ENCODE peak calls at places on chromosome 18, in six cellular contexts. One of them, this sample, is unnamed.

GRCh38 chr18:6413554-6414117 is 1.1 kb downstream of the L3MBTL4 start:
- DNase-seq in right lobe of liver: no peak
- DNase-seq in spleen: no peak
- DNase-seq in A549: no peak
- DNase-seq in prostate gland: no peak
- DNase-seq in heart left ventricle: no peak
- DNase-seq in this sample: no peak

GRCh38 chr18:28560339-28560738 is 383.4 kb upstream of the CDH2 start:
- DNase-seq in right lobe of liver: no peak
- DNase-seq in spleen: no peak
- DNase-seq in A549: no peak
- DNase-seq in prostate gland: no peak
- DNase-seq in heart left ventricle: no peak
- DNase-seq in this sample: no peak

GRCh38 chr18:45802814-45803492 is 22.5 kb upstream of the SIGLEC15 start:
- DNase-seq in right lobe of liver: no peak
- DNase-seq in spleen: no peak
- DNase-seq in A549: peak
- DNase-seq in prostate gland: peak
- DNase-seq in heart left ventricle: no peak
- DNase-seq in this sample: no peak

GRCh38 chr18:78549971-78550370 is 429.6 kb upstream of the SALL3 start:
- DNase-seq in right lobe of liver: no peak
- DNase-seq in spleen: no peak
- DNase-seq in A549: no peak
- DNase-seq in prostate gland: no peak
- DNase-seq in heart left ventricle: no peak
- DNase-seq in this sample: no peak

GRCh38 chr18:62445386-62445917 is 77.4 kb upstream of the ZCCHC2 start:
- DNase-seq in right lobe of liver: no peak
- DNase-seq in spleen: no peak
- DNase-seq in A549: no peak
- DNase-seq in prostate gland: no peak
- DNase-seq in heart left ventricle: no peak
- DNase-seq in this sample: no peak

GRCh38 chr18:25921677-25922421 is 168.6 kb downstream of the SS18 start:
- DNase-seq in right lobe of liver: peak
- DNase-seq in spleen: no peak
- DNase-seq in A549: peak
- DNase-seq in prostate gland: peak
- DNase-seq in heart left ventricle: no peak
- DNase-seq in this sample: no peak

GRCh38 chr18:63987743-63988142 is 17.9 kb downstream of the SERPINB8 start:
- DNase-seq in right lobe of liver: no peak
- DNase-seq in spleen: no peak
- DNase-seq in A549: no peak
- DNase-seq in prostate gland: no peak
- DNase-seq in heart left ventricle: no peak
- DNase-seq in this sample: no peak

GRCh38 chr18:55320399-55321255 is 267.4 kb downstream of the TCF4 start:
- DNase-seq in right lobe of liver: no peak
- DNase-seq in spleen: no peak
- DNase-seq in A549: no peak
- DNase-seq in prostate gland: no peak
- DNase-seq in heart left ventricle: no peak
- DNase-seq in this sample: no peak

GRCh38 chr18:67290421-67290820 is 226.1 kb downstream of the DSEL start:
- DNase-seq in right lobe of liver: no peak
- DNase-seq in spleen: no peak
- DNase-seq in A549: no peak
- DNase-seq in prostate gland: no peak
- DNase-seq in heart left ventricle: no peak
- DNase-seq in this sample: no peak

GRCh38 chr18:63410792-63411191 is 11.5 kb downstream of the VPS4B start:
- DNase-seq in right lobe of liver: no peak
- DNase-seq in spleen: no peak
- DNase-seq in A549: no peak
- DNase-seq in prostate gland: no peak
- DNase-seq in heart left ventricle: no peak
- DNase-seq in this sample: no peak

GRCh38 chr18:9792565-9793226 is 84.6 kb downstream of the RAB31 start:
- DNase-seq in right lobe of liver: no peak
- DNase-seq in spleen: no peak
- DNase-seq in A549: peak
- DNase-seq in prostate gland: no peak
- DNase-seq in heart left ventricle: no peak
- DNase-seq in this sample: no peak

GRCh38 chr18:78199002-78199401 is 780.6 kb upstream of the SALL3 start:
- DNase-seq in right lobe of liver: no peak
- DNase-seq in spleen: no peak
- DNase-seq in A549: no peak
- DNase-seq in prostate gland: no peak
- DNase-seq in heart left ventricle: no peak
- DNase-seq in this sample: no peak

GRCh38 chr18:34550156-34550555 is 159.9 kb upstream of the DTNA start:
- DNase-seq in right lobe of liver: no peak
- DNase-seq in spleen: no peak
- DNase-seq in A549: no peak
- DNase-seq in prostate gland: no peak
- DNase-seq in heart left ventricle: no peak
- DNase-seq in this sample: no peak

GRCh38 chr18:42181474-42181873 is 226.4 kb downstream of the PIK3C3 start:
- DNase-seq in right lobe of liver: no peak
- DNase-seq in spleen: no peak
- DNase-seq in A549: no peak
- DNase-seq in prostate gland: no peak
- DNase-seq in heart left ventricle: no peak
- DNase-seq in this sample: no peak

GRCh38 chr18:74604774-74605173 is 7.1 kb downstream of the ZNF407 start:
- DNase-seq in right lobe of liver: no peak
- DNase-seq in spleen: no peak
- DNase-seq in A549: no peak
- DNase-seq in prostate gland: no peak
- DNase-seq in heart left ventricle: no peak
- DNase-seq in this sample: no peak

GRCh38 chr18:34158881-34159690 is 65.6 kb downstream of the NOL4 start:
- DNase-seq in right lobe of liver: no peak
- DNase-seq in spleen: peak
- DNase-seq in A549: no peak
- DNase-seq in prostate gland: no peak
- DNase-seq in heart left ventricle: no peak
- DNase-seq in this sample: peak

GRCh38 chr18:75113455-75113854 is 95.5 kb downstream of the PTGR3 start:
- DNase-seq in right lobe of liver: no peak
- DNase-seq in spleen: no peak
- DNase-seq in A549: no peak
- DNase-seq in prostate gland: no peak
- DNase-seq in heart left ventricle: no peak
- DNase-seq in this sample: no peak

GRCh38 chr18:68177807-68178702 is 536.9 kb downstream of the TMX3 start:
- DNase-seq in right lobe of liver: no peak
- DNase-seq in spleen: no peak
- DNase-seq in A549: no peak
- DNase-seq in prostate gland: peak
- DNase-seq in heart left ventricle: no peak
- DNase-seq in this sample: no peak

GRCh38 chr18:10301831-10302483 is 152.5 kb upstream of the APCDD1 start:
- DNase-seq in right lobe of liver: no peak
- DNase-seq in spleen: no peak
- DNase-seq in A549: no peak
- DNase-seq in prostate gland: no peak
- DNase-seq in heart left ventricle: no peak
- DNase-seq in this sample: no peak

GRCh38 chr18:10863026-10863425 is 286.3 kb downstream of the PIEZO2 start:
- DNase-seq in right lobe of liver: no peak
- DNase-seq in spleen: no peak
- DNase-seq in A549: no peak
- DNase-seq in prostate gland: no peak
- DNase-seq in heart left ventricle: no peak
- DNase-seq in this sample: no peak

GRCh38 chr18:48334845-48335244 is 74.3 kb downstream of the ZBTB7C start:
- DNase-seq in right lobe of liver: no peak
- DNase-seq in spleen: peak
- DNase-seq in A549: no peak
- DNase-seq in prostate gland: no peak
- DNase-seq in heart left ventricle: no peak
- DNase-seq in this sample: no peak

GRCh38 chr18:48338915-48339314 is 70.3 kb downstream of the ZBTB7C start:
- DNase-seq in right lobe of liver: peak
- DNase-seq in spleen: peak
- DNase-seq in A549: no peak
- DNase-seq in prostate gland: no peak
- DNase-seq in heart left ventricle: no peak
- DNase-seq in this sample: no peak

GRCh38 chr18:48335829-48336228 is 73.4 kb downstream of the ZBTB7C start:
- DNase-seq in right lobe of liver: no peak
- DNase-seq in spleen: no peak
- DNase-seq in A549: no peak
- DNase-seq in prostate gland: no peak
- DNase-seq in heart left ventricle: no peak
- DNase-seq in this sample: no peak

GRCh38 chr18:48337053-48337452 is 72.1 kb downstream of the ZBTB7C start:
- DNase-seq in right lobe of liver: no peak
- DNase-seq in spleen: peak
- DNase-seq in A549: no peak
- DNase-seq in prostate gland: no peak
- DNase-seq in heart left ventricle: no peak
- DNase-seq in this sample: no peak

DNA sequence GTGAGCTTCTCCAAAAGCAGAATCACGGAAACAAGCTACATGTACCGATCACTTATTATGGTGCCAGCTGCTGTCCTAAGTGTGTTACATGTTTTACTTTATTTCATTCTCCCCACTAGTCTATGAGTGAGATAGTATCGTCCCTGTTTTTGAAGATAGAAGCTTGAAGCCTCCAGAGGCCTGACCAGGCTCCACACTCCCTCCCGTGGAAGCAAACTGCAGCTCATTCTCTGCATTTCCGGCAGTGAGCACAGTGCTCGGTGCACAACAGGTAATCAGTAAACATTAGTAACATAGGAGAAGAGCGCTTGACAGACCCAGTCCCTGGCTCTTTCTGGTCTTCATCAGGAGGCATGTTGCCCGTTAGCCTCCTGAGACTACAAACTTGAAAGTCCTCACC is 72.9 kb downstream of the ZBTB7C start:
- DNase-seq in right lobe of liver: no peak
- DNase-seq in spleen: no peak
- DNase-seq in A549: no peak
- DNase-seq in prostate gland: no peak
- DNase-seq in heart left ventricle: no peak
- DNase-seq in this sample: no peak
- TF ChIP-seq CTCF in right lobe of liver: no peak
- TF ChIP-seq CTCF in spleen: peak
- TF ChIP-seq CTCF in A549: no peak
- TF ChIP-seq CTCF in prostate gland: peak
- TF ChIP-seq CTCF in heart left ventricle: no peak
- TF ChIP-seq CTCF in this sample: no peak

DNA sequence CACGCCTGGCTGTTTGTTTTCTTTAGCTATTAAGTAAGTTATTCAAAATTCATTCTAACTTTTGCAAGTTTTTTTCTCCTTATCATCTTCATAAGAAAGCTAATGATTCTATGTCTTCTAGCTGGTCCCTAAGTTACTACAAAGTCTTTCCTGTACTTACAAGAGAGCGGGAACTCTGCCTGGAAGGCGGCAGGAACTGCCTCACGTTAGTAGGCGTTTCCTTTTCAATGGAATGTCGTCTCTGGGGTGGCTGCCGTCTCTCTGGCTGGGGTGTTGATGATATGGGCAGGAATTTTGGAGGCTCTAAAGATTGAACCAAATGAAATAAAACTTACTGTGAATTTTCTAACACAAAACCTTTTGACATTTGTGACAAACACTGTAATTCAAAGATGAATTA is 55.5 kb downstream of the PRELID3A start:
- DNase-seq in right lobe of liver: no peak
- DNase-seq in spleen: no peak
- DNase-seq in A549: no peak
- DNase-seq in prostate gland: no peak
- DNase-seq in heart left ventricle: no peak
- DNase-seq in this sample: no peak
- H3K4me3 ChIP-seq in right lobe of liver: no peak
- H3K4me3 ChIP-seq in spleen: no peak
- H3K4me3 ChIP-seq in A549: no peak
- H3K4me3 ChIP-seq in prostate gland: no peak
- H3K4me3 ChIP-seq in heart left ventricle: no peak
- H3K4me3 ChIP-seq in this sample: no peak

GRCh38 chr18:79896746-79897145 is 54.7 kb downstream of the SLC66A2 start:
- DNase-seq in right lobe of liver: no peak
- DNase-seq in spleen: no peak
- DNase-seq in A549: no peak
- DNase-seq in prostate gland: no peak
- DNase-seq in heart left ventricle: no peak
- DNase-seq in this sample: no peak

GRCh38 chr18:79899609-79900435 is 51.6 kb downstream of the SLC66A2 start:
- DNase-seq in right lobe of liver: peak
- DNase-seq in spleen: no peak
- DNase-seq in A549: no peak
- DNase-seq in prostate gland: no peak
- DNase-seq in heart left ventricle: peak
- DNase-seq in this sample: no peak

GRCh38 chr18:79900610-79901570 is 50.6 kb downstream of the SLC66A2 start:
- DNase-seq in right lobe of liver: peak
- DNase-seq in spleen: peak
- DNase-seq in A549: no peak
- DNase-seq in prostate gland: no peak
- DNase-seq in heart left ventricle: peak
- DNase-seq in this sample: no peak

GRCh38 chr18:79897940-79898625 is 53.4 kb downstream of the SLC66A2 start:
- DNase-seq in right lobe of liver: peak
- DNase-seq in spleen: peak
- DNase-seq in A549: no peak
- DNase-seq in prostate gland: no peak
- DNase-seq in heart left ventricle: no peak
- DNase-seq in this sample: no peak

DNA sequence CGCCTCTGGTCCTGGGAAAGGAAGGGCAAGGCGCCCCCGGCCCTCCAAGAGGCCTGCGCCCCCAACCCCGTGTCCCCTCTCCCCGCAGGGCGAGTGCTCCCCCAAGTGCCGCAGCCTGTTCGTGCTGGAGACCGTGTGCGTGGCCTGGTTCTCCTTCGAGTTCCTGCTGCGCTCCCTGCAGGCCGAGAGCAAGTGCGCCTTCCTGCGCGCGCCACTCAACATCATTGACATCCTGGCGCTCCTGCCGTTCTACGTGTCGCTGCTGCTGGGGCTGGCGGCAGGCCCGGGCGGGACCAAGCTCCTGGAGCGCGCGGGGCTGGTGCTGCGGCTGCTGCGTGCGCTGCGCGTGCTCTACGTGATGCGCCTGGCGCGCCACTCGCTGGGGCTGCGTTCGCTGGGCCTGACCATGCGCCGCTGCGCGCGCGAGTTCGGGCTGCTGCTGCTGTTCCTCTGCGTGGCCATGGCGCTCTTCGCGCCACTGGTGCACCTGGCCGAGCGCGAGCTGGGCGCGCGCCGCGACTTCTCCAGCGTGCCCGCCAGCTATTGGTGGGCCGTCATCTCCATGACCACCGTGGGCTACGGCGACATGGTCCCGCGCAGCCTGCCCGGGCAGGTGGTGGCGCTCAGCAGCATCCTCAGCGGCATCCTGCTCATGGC is 52.4 kb downstream of the SLC66A2 start:
- DNase-seq in right lobe of liver: peak
- DNase-seq in spleen: peak
- DNase-seq in A549: no peak
- DNase-seq in prostate gland: peak
- DNase-seq in heart left ventricle: peak
- DNase-seq in this sample: peak
- TF ChIP-seq POLR2A in right lobe of liver: no peak
- TF ChIP-seq POLR2A in spleen: no peak
- TF ChIP-seq POLR2A in A549: no peak
- TF ChIP-seq POLR2A in prostate gland: no peak
- TF ChIP-seq POLR2A in heart left ventricle: no peak
- TF ChIP-seq POLR2A in this sample: no peak

GRCh38 chr18:24014062-24014985 is at the start of gene TTC39C:
- DNase-seq in right lobe of liver: peak
- DNase-seq in spleen: peak
- DNase-seq in A549: peak
- DNase-seq in prostate gland: peak
- DNase-seq in heart left ventricle: peak
- DNase-seq in this sample: peak
- TF ChIP-seq CTCF in right lobe of liver: no peak
- TF ChIP-seq CTCF in spleen: no peak
- TF ChIP-seq CTCF in A549: no peak
- TF ChIP-seq CTCF in prostate gland: no peak
- TF ChIP-seq CTCF in heart left ventricle: no peak
- TF ChIP-seq CTCF in this sample: no peak